ENCODE peak calls at places on chromosomes 5 and 9, in seven cellular contexts. U is WTC11, D is MM.1S, R is GM20000, F is foreskin fibroblast, X is GM13977, M is GM06990. N is an unnamed sample.

GRCh38 chr5:60334281-60334713 is 365.7 kb downstream of the DEPDC1B start:
- DNase-seq in U (no peak), D (no peak), R (no peak), F (peak; percentile 74), X (no peak), M (no peak), N (no peak)

GRCh38 chr9:133333011-133333410 is 3.0 kb downstream of the SURF6 start:
- DNase-seq in U (no peak), D (no peak), R (no peak), F (no peak), X (no peak), M (no peak), N (no peak)

GRCh38 chr5:60207031-60207430 is 313.5 kb upstream of the PDE4D start:
- DNase-seq in U (no peak), D (no peak), R (peak; percentile 63), F (no peak), X (peak; percentile 42), M (no peak), N (no peak)

GRCh38 chr5:158463188-158463587 is 604.2 kb upstream of the CLINT1 start:
- DNase-seq in U (no peak), D (no peak), R (no peak), F (peak; percentile 66), X (no peak), M (no peak), N (no peak)

GRCh38 chr5:50663636-50664035 is 2.8 kb upstream of the PARP8 start:
- DNase-seq in U (no peak), D (no peak), R (no peak), F (no peak), X (no peak), M (no peak), N (no peak)

GRCh38 chr9:96450613-96451544 is 910 bp downstream of the HABP4 start:
- DNase-seq in U (peak; percentile 30), D (no peak), R (peak; percentile 44), F (no peak), X (peak; percentile 60), M (peak; percentile 30), N (no peak)

GRCh38 chr5:93607367-93608258 is 24.6 kb downstream of the NR2F1 start:
- DNase-seq in U (peak; percentile 58), D (peak; percentile 59), R (peak; percentile 71), F (peak; percentile 79), X (peak; percentile 71), M (no peak), N (no peak)

GRCh38 chr9:106025449-106025848 is 331.1 kb downstream of the TMEM38B start:
- DNase-seq in U (no peak), D (no peak), R (no peak), F (no peak), X (no peak), M (no peak), N (no peak)

GRCh38 chr5:75054110-75054930 is 2.0 kb upstream of the GCNT4 start:
- DNase-seq in U (peak; percentile 69), D (no peak), R (no peak), F (no peak), X (no peak), M (no peak), N (no peak)

GRCh38 chr9:6931913-6932312 is 174.1 kb downstream of the KDM4C start:
- DNase-seq in U (no peak), D (no peak), R (no peak), F (peak; percentile 89), X (no peak), M (no peak), N (no peak)

GRCh38 chr5:118295045-118295444 is 693.3 kb downstream of the DTWD2 start:
- DNase-seq in U (no peak), D (no peak), R (no peak), F (no peak), X (no peak), M (no peak), N (no peak)

GRCh38 chr9:69412741-69413150 is 87.7 kb downstream of the ENTREP1 start:
- DNase-seq in U (peak; percentile 90), D (no peak), R (peak; percentile 32), F (peak; percentile 59), X (no peak), M (no peak), N (no peak)

GRCh38 chr9:89878687-89879086 is 273.9 kb downstream of the GADD45G start:
- DNase-seq in U (no peak), D (no peak), R (no peak), F (no peak), X (no peak), M (no peak), N (no peak)

GRCh38 chr9:14585730-14586473 is 107.3 kb downstream of the ZDHHC21 start:
- DNase-seq in U (no peak), D (peak; percentile 83), R (peak; percentile 45), F (no peak), X (peak; percentile 64), M (peak; percentile 57), N (no peak)

GRCh38 chr5:95730730-95731570 is at the start of gene RHOBTB3:
- DNase-seq in U (peak; percentile 89), D (peak; percentile 60), R (peak; percentile 73), F (peak; percentile 92), X (peak; percentile 68), M (peak; percentile 71), N (peak; percentile 56)

GRCh38 chr5:61800450-61800849 is 468.4 kb downstream of the ZSWIM6 start:
- DNase-seq in U (no peak), D (no peak), R (no peak), F (no peak), X (no peak), M (no peak), N (no peak)

GRCh38 chr5:11477786-11478185 is 426.5 kb downstream of the CTNND2 start:
- DNase-seq in U (no peak), D (no peak), R (no peak), F (no peak), X (no peak), M (no peak), N (no peak)

GRCh38 chr9:81633952-81634421 is 55.4 kb downstream of the TLE1 start:
- DNase-seq in U (no peak), D (no peak), R (no peak), F (no peak), X (no peak), M (no peak), N (no peak)

GRCh38 chr5:4065472-4066320 is 470.1 kb downstream of the IRX1 start:
- DNase-seq in U (no peak), D (no peak), R (no peak), F (no peak), X (no peak), M (no peak), N (no peak)
- TF ChIP-seq CTCF in U (no peak), D (no peak), R (no peak), F (no peak), X (no peak), M (no peak), N (no peak)

GRCh38 chr5:83538788-83539535 is 67.4 kb downstream of the VCAN start:
- DNase-seq in U (no peak), D (peak; percentile 58), R (peak; percentile 34), F (no peak), X (peak; percentile 9), M (no peak), N (no peak)

GRCh38 chr5:83540783-83541182 is 69.2 kb downstream of the VCAN start:
- DNase-seq in U (no peak), D (no peak), R (no peak), F (no peak), X (no peak), M (no peak), N (no peak)

GRCh38 chr5:83542839-83543238 is 71.3 kb downstream of the VCAN start:
- DNase-seq in U (no peak), D (no peak), R (no peak), F (no peak), X (no peak), M (no peak), N (no peak)

GRCh38 chr5:83543898-83544297 is 72.4 kb downstream of the VCAN start:
- DNase-seq in U (no peak), D (no peak), R (no peak), F (no peak), X (no peak), M (no peak), N (no peak)

GRCh38 chr5:83540105-83540504 is 68.6 kb downstream of the VCAN start:
- DNase-seq in U (no peak), D (no peak), R (no peak), F (no peak), X (no peak), M (no peak), N (no peak)
- TF ChIP-seq CTCF in U (no peak), D (no peak), R (no peak), F (no peak), X (no peak), M (no peak), N (no peak)

GRCh38 chr9:16138561-16138960 is 585.7 kb downstream of the CCDC171 start:
- DNase-seq in U (no peak), D (no peak), R (no peak), F (no peak), X (no peak), M (no peak), N (no peak)

GRCh38 chr9:16135916-16136315 is 583.1 kb downstream of the CCDC171 start:
- DNase-seq in U (no peak), D (no peak), R (no peak), F (no peak), X (no peak), M (no peak), N (no peak)

GRCh38 chr9:16134351-16134750 is 581.5 kb downstream of the CCDC171 start:
- DNase-seq in U (no peak), D (no peak), R (no peak), F (no peak), X (no peak), M (no peak), N (no peak)

GRCh38 chr9:16138961-16139441 is 586.2 kb downstream of the CCDC171 start:
- DNase-seq in U (no peak), D (no peak), R (no peak), F (peak; percentile 83), X (no peak), M (no peak), N (no peak)

GRCh38 chr9:16136961-16137360 is 584.1 kb downstream of the CCDC171 start:
- DNase-seq in U (no peak), D (no peak), R (no peak), F (peak; percentile 79), X (no peak), M (no peak), N (no peak)
- TF ChIP-seq CTCF in U (no peak), D (no peak), R (no peak), F (no peak), X (no peak), M (no peak), N (no peak)

DNA sequence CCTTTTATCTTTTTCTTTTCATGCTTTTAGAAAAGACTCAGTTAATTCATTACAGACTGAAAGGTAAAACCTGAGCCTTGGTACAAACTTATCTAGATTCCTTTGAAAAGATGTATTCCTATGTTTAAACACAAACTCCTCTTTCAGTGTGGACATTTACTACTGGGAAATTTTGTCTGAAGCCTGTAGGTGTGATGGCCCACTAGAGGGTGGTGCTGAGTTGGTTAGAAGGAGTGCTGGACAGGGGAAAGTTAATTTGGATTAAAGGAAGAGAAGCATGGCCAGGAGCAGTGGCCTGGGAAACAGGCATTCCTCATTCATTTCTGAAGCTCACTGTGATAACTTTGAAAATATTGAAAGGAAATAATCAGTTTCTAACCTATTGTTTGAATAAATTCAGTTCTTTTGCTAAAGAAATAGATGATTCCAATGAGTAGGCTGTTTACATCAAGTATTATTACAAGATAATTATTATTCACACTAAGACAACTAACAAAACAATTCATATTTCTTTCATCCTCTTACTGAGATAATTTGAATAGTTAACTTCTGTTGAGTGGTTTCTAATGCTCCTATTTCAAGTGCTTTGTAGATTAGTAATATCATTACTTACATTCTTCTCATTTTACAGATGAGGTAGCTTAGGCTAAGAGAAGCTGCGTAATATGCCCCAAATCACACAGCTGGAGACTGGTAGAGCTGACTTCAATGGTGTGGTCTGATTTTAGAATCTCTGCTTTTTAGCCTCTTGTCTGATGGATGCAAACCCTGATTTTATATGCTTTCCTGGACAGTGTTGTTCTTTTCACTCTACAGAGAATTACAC is 150.9 kb downstream of the ADGRV1 start:
- DNase-seq in U (peak; percentile 54), D (peak; percentile 16), R (peak; percentile 34), F (peak; percentile 17), X (peak; percentile 21), M (no peak), N (no peak)
- TF ChIP-seq CTCF in U (peak; percentile 40), D (peak; percentile 73), R (peak; percentile 44), F (peak; percentile 83), X (peak; percentile 69), M (peak; percentile 74), N (peak; percentile 72)

N was measured in CD14-positive monocyte.